ENCODE peak calls at places on chromosome 2, in four cellular contexts. A is tibial artery, K is GM23338, E is cardiac muscle cell. X is an unnamed sample. For H3K27me3, the result is how much of the 10 kb centered on the place peaks cover.

GRCh38 chr2:20496069-20496468 is 49.2 kb downstream of the RHOB start:
- DNase-seq in A (peak), K (no peak), E (no peak), X (no peak)

GRCh38 chr2:88221365-88221942 is 51.3 kb downstream of the THNSL2 start:
- DNase-seq in A (no peak), K (no peak), E (no peak), X (no peak)

GRCh38 chr2:238596571-238597551 is 170.1 kb downstream of the ASB1 start:
- DNase-seq in A (peak), K (no peak), E (no peak), X (no peak)

GRCh38 chr2:189791338-189792042 is 7.2 kb downstream of the PMS1 start:
- DNase-seq in A (no peak), K (no peak), E (no peak), X (no peak)

GRCh38 chr2:86807462-86808275 is 17.0 kb upstream of the CD8A start:
- DNase-seq in A (no peak), K (peak), E (peak), X (peak)

GRCh38 chr2:220334871-220335590 is 707.6 kb downstream of the SLC4A3 start:
- DNase-seq in A (no peak), K (no peak), E (no peak), X (no peak)

GRCh38 chr2:110866496-110866895 is 134.1 kb downstream of the ACOXL start:
- DNase-seq in A (no peak), K (peak), E (no peak), X (no peak)

GRCh38 chr2:54858021-54858681 is 134.7 kb downstream of the EML6 start:
- DNase-seq in A (no peak), K (no peak), E (no peak), X (no peak)

GRCh38 chr2:19971691-19972090 is 18.2 kb downstream of the WDR35 start:
- DNase-seq in A (no peak), K (no peak), E (no peak), X (no peak)

GRCh38 chr2:36615214-36615613 is 17.2 kb upstream of the FEZ2 start:
- DNase-seq in A (no peak), K (peak), E (no peak), X (no peak)

GRCh38 chr2:226427538-226428307 is 371.9 kb downstream of the IRS1 start:
- DNase-seq in A (peak), K (no peak), E (no peak), X (no peak)

GRCh38 chr2:165126244-165126643 is 77.6 kb downstream of the SCN3A start:
- DNase-seq in A (no peak), K (no peak), E (no peak), X (no peak)

GRCh38 chr2:219681301-219682290 is 54.2 kb downstream of the SLC4A3 start:
- DNase-seq in A (no peak), K (no peak), E (no peak), X (no peak)

GRCh38 chr2:69033427-69034095 is 20.6 kb downstream of the ANTXR1 start:
- DNase-seq in A (no peak), K (no peak), E (no peak), X (no peak)

GRCh38 chr2:40751981-40752380 is 300.1 kb upstream of the SLC8A1 start:
- DNase-seq in A (no peak), K (no peak), E (no peak), X (no peak)

GRCh38 chr2:231810905-231811304 is 24.7 kb downstream of the COPS7B start:
- DNase-seq in A (no peak), K (no peak), E (no peak), X (no peak)

GRCh38 chr2:23445450-23445868 is 60.5 kb downstream of the KLHL29 start:
- DNase-seq in A (no peak), K (no peak), E (no peak), X (peak)

GRCh38 chr2:64629875-64630274 is 23.8 kb downstream of the SERTAD2 start:
- DNase-seq in A (no peak), K (no peak), E (no peak), X (no peak)

GRCh38 chr2:67079729-67080128 is 317.4 kb upstream of the ETAA1 start:
- DNase-seq in A (no peak), K (no peak), E (no peak), X (no peak)

GRCh38 chr2:48510329-48510728 is 19.6 kb upstream of the STON1 start:
- DNase-seq in A (no peak), K (no peak), E (no peak), X (no peak)

GRCh38 chr2:8821276-8822217 is 15.9 kb downstream of the KIDINS220 start:
- DNase-seq in A (peak), K (no peak), E (no peak), X (no peak)

GRCh38 chr2:9200634-9201015 is 6.0 kb upstream of the ASAP2 start:
- DNase-seq in A (no peak), K (no peak), E (no peak), X (no peak)

GRCh38 chr2:48954311-48954710 is 198.8 kb upstream of the LHCGR start:
- DNase-seq in A (no peak), K (no peak), E (no peak), X (no peak)

GRCh38 chr2:235463893-235464292 is 29.9 kb upstream of the AGAP1 start:
- DNase-seq in A (no peak), K (no peak), E (peak), X (no peak)

GRCh38 chr2:23516546-23517256 is 131.7 kb downstream of the KLHL29 start:
- DNase-seq in A (no peak), K (no peak), E (no peak), X (peak)

GRCh38 chr2:196314780-196315179 is 143.4 kb upstream of the STK17B start:
- DNase-seq in A (no peak), K (no peak), E (no peak), X (no peak)

GRCh38 chr2:19048593-19049264 is 309.7 kb downstream of the OSR1 start:
- DNase-seq in A (no peak), K (no peak), E (no peak), X (no peak)

GRCh38 chr2:135984199-135985017 is 1.0 kb downstream of the DARS1 start:
- DNase-seq in A (no peak), K (no peak), E (no peak), X (no peak)

GRCh38 chr2:10166489-10167295 is 44.2 kb downstream of the RRM2 start:
- DNase-seq in A (no peak), K (no peak), E (no peak), X (no peak)

GRCh38 chr2:46006634-46007033 is 290.6 kb upstream of the EPAS1 start:
- DNase-seq in A (no peak), K (no peak), E (no peak), X (no peak)

GRCh38 chr2:142131016-142131714 is at the start of gene LRP1B:
- DNase-seq in A (no peak), K (peak), E (peak), X (peak)

GRCh38 chr2:119010336-119010735 is 68.3 kb downstream of the MARCO start:
- DNase-seq in A (no peak), K (no peak), E (no peak), X (no peak)

DNA sequence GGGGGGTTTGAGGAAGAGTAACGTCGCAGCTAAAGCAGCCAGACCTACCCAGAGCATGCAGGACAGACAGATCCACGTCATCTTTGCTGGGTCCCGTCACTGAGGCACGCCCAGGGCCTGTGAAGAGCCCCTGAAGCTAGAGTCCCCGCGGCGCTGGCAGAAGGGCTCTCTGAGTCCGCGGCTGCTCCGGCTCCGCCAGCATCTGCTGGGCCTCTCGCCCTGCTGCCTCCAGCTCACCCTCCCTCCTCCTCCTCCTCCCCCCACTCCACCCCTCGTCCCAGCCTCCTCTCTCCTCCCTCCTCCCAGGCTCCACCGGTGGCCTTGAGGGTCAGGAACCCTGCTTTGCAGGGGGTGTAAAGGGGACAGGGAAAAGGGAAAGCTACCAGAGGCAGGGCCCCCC is at the start of gene TNS1:
- DNase-seq in A (peak), K (peak), E (no peak), X (peak)
- H3K4me3 ChIP-seq in A (peak), K (peak), E (no peak), X (no peak)

DNA sequence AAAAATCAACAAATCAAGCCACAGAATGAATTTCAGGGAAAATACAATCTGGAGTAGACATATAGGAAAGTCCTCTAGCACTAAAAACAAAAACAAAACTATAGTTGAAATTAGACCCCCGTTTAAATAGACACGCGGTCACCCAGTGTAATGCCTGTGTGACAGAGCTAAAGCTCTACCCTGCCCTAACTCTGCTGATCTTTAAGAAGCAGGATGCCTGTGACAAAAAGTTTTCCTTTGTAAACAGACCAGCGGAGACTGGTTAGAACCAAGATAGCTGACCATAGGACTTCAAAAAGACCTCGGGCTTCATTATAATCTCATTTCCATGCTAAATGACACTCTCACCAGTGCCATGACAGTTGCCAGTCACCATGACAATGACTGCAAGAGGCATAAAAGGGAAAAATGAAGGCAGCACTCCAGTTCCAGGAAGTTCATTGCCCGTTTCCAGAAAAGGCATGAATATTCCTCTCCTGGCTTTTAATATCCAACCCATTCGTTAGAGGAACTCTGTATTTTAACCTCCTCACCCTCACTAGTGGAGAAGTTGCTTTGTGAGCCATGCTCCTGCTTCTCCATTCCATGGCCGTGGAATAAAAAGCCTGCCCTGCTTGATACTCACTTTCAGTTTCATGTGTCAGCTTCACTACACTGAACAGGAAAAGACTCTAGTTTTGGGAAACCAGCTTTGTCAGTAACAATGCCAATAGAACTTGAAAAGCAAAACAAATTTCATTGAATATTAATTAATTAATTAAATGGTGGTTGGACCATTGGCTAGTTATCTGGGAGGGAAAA is 157.1 kb upstream of the COPS8 start:
- DNase-seq in A (no peak), K (no peak), E (no peak), X (no peak)
- H3K27ac ChIP-seq in A (no peak), K (no peak), E (no peak), X (no peak)

GRCh38 chr2:73294239-73294638 is 891 bp upstream of the EGR4 start:
- DNase-seq in A (no peak), K (no peak), E (no peak), X (no peak)
- H3K27me3 ChIP-seq in A (half or more), K (half or more), E (half or more), X (half or more)

GRCh38 chr2:147405651-147406050 is 439.2 kb upstream of the ACVR2A start:
- DNase-seq in A (no peak), K (no peak), E (no peak), X (no peak)

DNA sequence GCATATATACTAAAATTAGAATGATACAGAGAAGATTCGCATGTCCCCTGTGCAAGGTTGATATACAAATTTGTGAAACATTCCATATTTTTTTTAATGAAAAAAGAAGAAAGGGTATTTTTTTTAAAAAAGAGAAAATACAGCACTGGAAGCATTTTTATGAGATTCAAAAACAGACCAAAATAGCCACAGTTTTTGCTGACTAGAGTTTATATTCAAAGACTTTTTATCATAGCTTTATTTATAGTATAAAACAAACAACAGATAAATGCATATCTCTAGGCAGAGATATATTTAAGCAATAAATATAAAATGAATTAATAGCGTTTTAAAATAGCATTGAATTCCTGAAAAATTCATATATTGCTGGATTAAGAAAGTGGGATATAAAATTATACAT is 436.5 kb upstream of the ACVR2A start:
- DNase-seq in A (no peak), K (no peak), E (no peak), X (no peak)
- H3K4me3 ChIP-seq in A (no peak), K (no peak), E (no peak), X (no peak)

DNA sequence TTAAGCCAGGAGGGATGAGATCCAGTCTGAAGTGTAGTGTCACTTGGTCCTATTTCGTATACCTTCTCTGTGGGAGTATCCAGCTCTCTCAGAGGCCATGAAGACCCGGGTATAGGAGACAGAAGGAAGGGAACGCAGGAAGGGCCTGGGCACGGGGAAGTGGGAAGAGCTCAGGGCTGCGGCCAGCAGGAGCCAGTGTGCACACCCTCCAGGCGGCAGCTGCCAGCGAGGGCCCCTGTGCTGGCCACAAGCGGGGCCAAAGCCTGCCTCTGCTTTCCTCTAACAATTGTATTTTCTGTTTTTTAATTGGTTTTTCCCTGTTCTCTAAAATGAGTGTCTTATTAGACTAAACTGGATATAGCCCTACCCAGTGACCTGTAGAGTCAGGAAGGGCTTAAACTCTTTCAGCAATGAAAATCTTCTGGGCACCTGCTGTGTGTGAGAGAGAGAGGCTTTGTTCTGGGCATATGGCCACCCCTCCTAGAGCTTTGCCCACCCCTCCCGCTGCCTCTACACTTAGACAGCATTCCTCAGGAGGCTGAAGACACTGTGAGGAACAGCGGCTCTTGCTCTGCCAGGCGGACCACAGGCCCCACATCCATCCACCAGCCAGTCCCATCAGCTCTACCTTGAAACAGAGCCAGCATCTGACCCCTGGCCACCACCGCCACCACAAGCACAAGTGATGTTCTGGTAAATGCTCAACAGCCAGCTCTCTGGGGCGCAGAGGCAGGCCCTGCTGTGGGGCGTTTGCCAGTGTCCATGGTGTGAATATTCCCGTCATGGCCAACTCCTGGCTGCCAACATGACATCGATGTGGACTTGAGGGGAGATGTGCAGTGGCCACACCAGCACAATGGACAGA is 9.5 kb downstream of the GPR17 start:
- DNase-seq in A (no peak), K (no peak), E (no peak), X (peak)
- H3K27ac ChIP-seq in A (peak), K (no peak), E (no peak), X (peak)